ENCODE peak calls at places on chromosomes 7 and 10, in five cellular contexts. N is mammary epithelial cell, F is caudate nucleus, B is H9, L is cardiac muscle cell. X is an unnamed sample.

GRCh38 chr10:3570855-3571266 is 214.1 kb downstream of the KLF6 start:
- DNase-seq in F (no peak), L (peak), N (no peak), B (no peak), X (no peak)

GRCh38 chr7:75688200-75689136 is 50.3 kb downstream of the HIP1 start:
- DNase-seq in F (peak), B (no peak), L (no peak), N (no peak), X (no peak)

GRCh38 chr7:138865843-138866242 is 67.8 kb upstream of the ATP6V0A4 start:
- DNase-seq in F (no peak), N (no peak), L (peak), B (no peak), X (no peak)

GRCh38 chr10:131584286-131584685 is 272.8 kb upstream of the TCERG1L start:
- DNase-seq in F (no peak), N (no peak), L (no peak), B (no peak), X (no peak)

GRCh38 chr7:26857534-26858228 is 6.7 kb downstream of the SKAP2 start:
- DNase-seq in N (peak), L (no peak), B (peak), F (no peak), X (no peak)

GRCh38 chr7:150389532-150389816 is 10.3 kb downstream of the ZNF775 start:
- DNase-seq in L (no peak), N (no peak), F (no peak), B (no peak), X (no peak)

GRCh38 chr10:132893090-132893489 is 49.3 kb downstream of the CFAP46 start:
- DNase-seq in F (no peak), L (peak), B (no peak), N (no peak), X (no peak)

GRCh38 chr10:8055420-8056349 is 1.2 kb downstream of the GATA3 start:
- DNase-seq in L (no peak), F (no peak), N (peak), B (no peak), X (no peak)

GRCh38 chr7:119724041-119724792 is 548.8 kb upstream of the KCND2 start:
- DNase-seq in F (no peak), N (no peak), L (no peak), B (no peak), X (no peak)

GRCh38 chr7:41987-42386 is 150.4 kb upstream of the FAM20C start:
- DNase-seq in L (no peak), N (no peak), F (no peak), B (no peak), X (no peak)

GRCh38 chr7:44225566-44226395 is 25.0 kb downstream of the YKT6 start:
- DNase-seq in N (no peak), F (no peak), L (no peak), B (no peak), X (no peak)

GRCh38 chr7:75869776-75870379 is 9.0 kb upstream of the RHBDD2 start:
- DNase-seq in N (peak), B (no peak), L (no peak), F (no peak), X (no peak)

GRCh38 chr7:46126901-46127300 is 205.8 kb upstream of the IGFBP3 start:
- DNase-seq in F (no peak), B (no peak), L (no peak), N (peak), X (peak)

GRCh38 chr7:13560441-13560840 is 429.0 kb downstream of the ETV1 start:
- DNase-seq in N (peak), B (no peak), F (no peak), L (peak), X (peak)

GRCh38 chr10:70590663-70591416 is 11.7 kb downstream of the PRF1 start:
- DNase-seq in F (no peak), N (no peak), L (no peak), B (no peak), X (no peak)

GRCh38 chr10:45495438-45496152 is 121.6 kb downstream of the ALOX5 start:
- DNase-seq in B (no peak), N (peak), L (no peak), F (no peak), X (no peak)

GRCh38 chr10:86057708-86058107 is 308.9 kb downstream of the GRID1 start:
- DNase-seq in N (no peak), B (no peak), L (no peak), F (no peak), X (no peak)

GRCh38 chr7:143484059-143484458 is 6.4 kb downstream of the TAS2R41 start:
- DNase-seq in L (no peak), N (no peak), F (no peak), B (no peak), X (no peak)

GRCh38 chr10:55550241-55550640 is 749.2 kb upstream of the PCDH15 start:
- DNase-seq in N (peak), B (no peak), L (peak), F (no peak), X (peak)

GRCh38 chr10:114281006-114281405 is 42.0 kb downstream of the VWA2 start:
- DNase-seq in F (no peak), L (no peak), N (no peak), B (no peak), X (no peak)

GRCh38 chr10:25170627-25171026 is 4.2 kb upstream of the GPR158 start:
- DNase-seq in F (no peak), L (no peak), N (no peak), B (no peak), X (no peak)

DNA sequence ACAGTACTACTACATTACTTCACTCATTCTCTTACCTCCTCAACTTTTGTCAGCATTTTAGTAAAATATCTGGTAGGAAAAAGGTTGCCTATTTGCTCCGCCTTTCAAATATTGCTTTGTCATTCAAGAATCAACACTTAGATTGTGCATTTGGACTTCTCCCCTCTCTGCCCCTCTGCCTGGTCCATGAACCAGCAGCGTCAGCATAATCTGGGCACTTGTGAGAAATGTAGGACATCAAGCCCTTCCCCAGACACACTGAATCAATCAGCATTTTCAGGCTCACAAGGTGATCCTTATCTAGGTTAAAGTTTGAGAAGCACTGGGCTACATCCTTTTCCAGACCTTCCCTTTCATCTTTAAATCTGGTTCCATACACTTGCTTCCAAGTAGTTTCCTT is 16.3 kb downstream of the SLC13A1 start:
- DNase-seq in L (no peak), F (no peak), N (no peak), B (no peak), X (no peak)
- H3K27ac ChIP-seq in L (no peak), F (no peak), N (no peak), B (no peak), X (no peak)

DNA sequence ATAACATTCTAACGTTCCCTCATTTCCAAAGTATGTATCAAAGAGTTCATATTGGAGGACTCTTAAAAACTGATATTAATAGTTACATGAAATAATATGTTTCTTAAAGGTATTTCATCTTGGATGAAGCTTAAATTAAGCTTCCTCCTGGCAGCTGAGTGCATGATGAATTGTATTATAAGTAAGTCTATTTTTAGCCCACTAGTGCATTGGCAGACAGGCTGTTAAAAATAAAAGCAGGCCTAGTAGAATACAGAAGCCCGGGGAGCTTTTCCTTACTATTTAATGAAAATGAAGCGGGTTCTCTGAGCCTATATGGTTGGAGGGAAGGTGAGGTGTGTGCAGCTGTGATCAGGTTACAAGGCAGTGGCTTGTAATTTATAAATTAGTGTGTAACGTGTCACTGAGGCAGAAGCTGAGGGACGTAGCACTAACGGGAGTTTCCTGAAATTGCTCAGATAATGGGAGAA is 130.7 kb upstream of the KMT2E start:
- DNase-seq in N (no peak), L (no peak), B (no peak), F (no peak), X (no peak)
- H3K27ac ChIP-seq in N (no peak), L (peak), B (no peak), F (peak), X (no peak)

GRCh38 chr10:128068398-128069285 is 57.6 kb downstream of the MKI67 start:
- DNase-seq in N (no peak), L (no peak), B (no peak), F (no peak), X (no peak)
- H3K27ac ChIP-seq in N (no peak), L (no peak), B (no peak), F (no peak), X (no peak)

DNA sequence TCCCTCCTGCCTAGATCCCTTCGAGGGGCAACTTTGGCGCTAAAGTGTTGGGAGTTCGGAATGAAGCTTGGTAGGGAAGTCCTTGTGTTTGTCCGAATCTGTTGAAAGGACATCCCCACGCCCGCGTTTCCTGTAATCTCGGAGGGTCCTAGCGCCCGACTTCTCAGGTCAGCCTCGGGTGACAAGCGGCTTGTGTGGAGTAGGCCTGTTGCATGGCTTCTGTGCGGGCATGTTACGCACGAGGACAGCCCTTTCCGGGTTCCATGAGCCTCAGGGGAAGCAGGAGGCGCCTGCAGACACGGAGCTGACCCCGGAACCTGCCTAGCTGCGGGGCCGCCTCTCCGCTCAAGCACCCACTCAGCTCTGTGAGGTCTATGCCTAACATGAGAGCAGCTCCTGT is 28.4 kb upstream of the AP5Z1 start:
- DNase-seq in L (no peak), B (no peak), N (no peak), F (no peak), X (no peak)
- H3K27ac ChIP-seq in L (peak), B (no peak), N (no peak), F (no peak), X (peak)

X was measured in epithelial cell of prostate.